ENCODE peak calls at places on chromosomes 13 and 19, in four cellular contexts. L, U, W and Z are unnamed samples.

GRCh38 chr13:105991622-105992254 is 543.7 kb downstream of the EFNB2 start:
- DNase-seq in W (no peak), U (no peak), L (no peak), Z (no peak)

GRCh38 chr19:290539-291521 is at the start of gene PLPP2:
- DNase-seq in W (no peak), L (peak; percentile 91), U (no peak), Z (peak; percentile 63)

GRCh38 chr13:36038785-36039415 is 92.3 kb downstream of the DCLK1 start:
- DNase-seq in L (no peak), W (no peak), U (no peak), Z (no peak)

GRCh38 chr13:77093735-77094134 is 66.8 kb upstream of the FBXL3 start:
- DNase-seq in U (no peak), L (no peak), W (no peak), Z (no peak)

GRCh38 chr19:15113245-15114152 is 6.3 kb downstream of the SYDE1 start:
- DNase-seq in W (no peak), L (peak; percentile 73), U (peak; percentile 32), Z (no peak)

GRCh38 chr13:87376081-87376480 is 295.1 kb upstream of the SLITRK5 start:
- DNase-seq in W (no peak), U (no peak), L (no peak), Z (no peak)

GRCh38 chr13:114226699-114227323 is 7.9 kb upstream of the CDC16 start:
- DNase-seq in U (peak; percentile 58), W (peak; percentile 50), L (peak; percentile 97), Z (peak; percentile 86)

GRCh38 chr13:42899266-42899665 is 92.8 kb downstream of the EPSTI1 start:
- DNase-seq in U (no peak), L (no peak), W (peak; percentile 12), Z (no peak)

GRCh38 chr19:9885077-9885552 is 50.0 kb downstream of the PIN1 start:
- DNase-seq in W (no peak), U (no peak), L (no peak), Z (no peak)

GRCh38 chr19:2478324-2478755 is 2.4 kb downstream of the GADD45B start:
- DNase-seq in L (peak; percentile 72), W (no peak), U (no peak), Z (no peak)

GRCh38 chr19:465056-465816 is 4.4 kb upstream of the SHC2 start:
- DNase-seq in W (no peak), L (no peak), U (no peak), Z (no peak)

GRCh38 chr13:51107996-51108395 is 3.1 kb downstream of the C13orf42 start:
- DNase-seq in U (no peak), W (no peak), L (peak; percentile 34), Z (no peak)

GRCh38 chr13:32538234-32538620 is 368 bp downstream of the N4BP2L2 start:
- DNase-seq in W (no peak), L (peak; percentile 46), U (peak; percentile 76), Z (no peak)

GRCh38 chr13:101514695-101515275 is 62.3 kb downstream of the ITGBL1 start:
- DNase-seq in L (no peak), U (peak; percentile 48), W (no peak), Z (peak; percentile 8)

GRCh38 chr19:821228-821975 is at the start of gene PLPPR3:
- DNase-seq in L (peak; percentile 75), U (no peak), W (no peak), Z (peak; percentile 85)

GRCh38 chr13:34174671-34175145 is 356.8 kb downstream of the RFC3 start:
- DNase-seq in W (no peak), U (no peak), L (no peak), Z (no peak)

GRCh38 chr19:7494416-7495098 is 5.7 kb upstream of the PEX11G start:
- DNase-seq in W (no peak), L (no peak), U (peak; percentile 80), Z (peak; percentile 47)

GRCh38 chr19:7497292-7497691 is 8.5 kb upstream of the PEX11G start:
- DNase-seq in L (no peak), W (no peak), U (no peak), Z (peak; percentile 58)

GRCh38 chr19:7488736-7489353 is at the start of gene PEX11G:
- DNase-seq in L (peak; percentile 99), W (peak; percentile 36), U (no peak), Z (peak; percentile 98)

GRCh38 chr19:7489609-7490044 is 792 bp upstream of the PEX11G start:
- DNase-seq in U (no peak), L (no peak), W (no peak), Z (no peak)

DNA sequence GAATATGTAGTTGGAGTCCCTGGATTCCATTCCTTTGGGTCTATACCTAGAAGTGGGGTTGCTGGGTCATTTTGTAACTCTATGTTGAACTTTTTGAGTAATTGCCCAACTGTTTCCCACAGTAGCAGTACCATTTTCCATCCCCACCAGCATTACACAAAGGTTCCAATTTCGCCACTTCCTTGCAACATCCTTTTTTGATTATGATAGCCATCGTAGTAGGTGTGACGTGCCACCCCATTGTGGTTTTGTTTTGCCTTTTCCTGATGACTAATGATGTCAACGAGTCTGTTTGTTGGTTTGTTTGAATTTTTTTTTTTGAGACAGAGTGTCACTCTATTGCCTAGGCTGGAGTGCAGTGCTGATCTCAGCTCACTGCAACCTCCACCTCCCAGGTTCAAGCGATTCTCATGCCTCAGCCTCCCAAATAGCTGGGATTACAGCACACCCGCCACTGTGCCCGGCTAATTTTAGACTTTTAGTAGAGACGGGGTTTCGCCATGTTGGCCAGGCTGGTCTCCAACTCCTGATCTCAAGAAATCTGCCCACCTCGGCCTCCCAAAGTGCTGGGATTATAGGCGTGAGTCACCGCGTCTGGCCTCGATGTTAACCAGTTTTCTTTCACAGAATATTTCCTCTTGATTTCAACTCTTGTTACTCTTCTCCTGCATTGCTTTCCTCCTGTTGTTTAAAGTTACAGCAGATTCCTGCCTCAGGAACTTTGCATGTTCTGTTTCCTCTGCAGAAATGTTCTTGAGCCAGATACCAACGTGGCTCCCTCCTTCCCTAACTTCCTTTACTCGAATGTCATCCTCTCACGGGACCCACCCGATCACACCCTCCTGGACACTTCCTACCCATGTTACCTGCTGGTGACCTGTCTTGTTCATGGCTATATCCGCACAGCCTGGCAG is 3.6 kb upstream of the PEX11G start:
- DNase-seq in U (no peak), L (no peak), W (no peak), Z (no peak)
- TF ChIP-seq JUND in U (no peak), L (no peak), W (no peak), Z (no peak)

GRCh38 chr19:47861630-47862029 is 2.6 kb downstream of the TPRX2 start:
- DNase-seq in W (no peak), L (no peak), U (no peak), Z (no peak)
- TF ChIP-seq ATF3 in W (no peak), L (no peak), U (no peak), Z (no peak)

GRCh38 chr19:46729696-46730095 is 12.8 kb upstream of the PRKD2 start:
- DNase-seq in W (no peak), L (no peak), U (no peak), Z (no peak)
- TF ChIP-seq CBX5 in W (no peak), L (no peak), U (no peak), Z (no peak)

DNA sequence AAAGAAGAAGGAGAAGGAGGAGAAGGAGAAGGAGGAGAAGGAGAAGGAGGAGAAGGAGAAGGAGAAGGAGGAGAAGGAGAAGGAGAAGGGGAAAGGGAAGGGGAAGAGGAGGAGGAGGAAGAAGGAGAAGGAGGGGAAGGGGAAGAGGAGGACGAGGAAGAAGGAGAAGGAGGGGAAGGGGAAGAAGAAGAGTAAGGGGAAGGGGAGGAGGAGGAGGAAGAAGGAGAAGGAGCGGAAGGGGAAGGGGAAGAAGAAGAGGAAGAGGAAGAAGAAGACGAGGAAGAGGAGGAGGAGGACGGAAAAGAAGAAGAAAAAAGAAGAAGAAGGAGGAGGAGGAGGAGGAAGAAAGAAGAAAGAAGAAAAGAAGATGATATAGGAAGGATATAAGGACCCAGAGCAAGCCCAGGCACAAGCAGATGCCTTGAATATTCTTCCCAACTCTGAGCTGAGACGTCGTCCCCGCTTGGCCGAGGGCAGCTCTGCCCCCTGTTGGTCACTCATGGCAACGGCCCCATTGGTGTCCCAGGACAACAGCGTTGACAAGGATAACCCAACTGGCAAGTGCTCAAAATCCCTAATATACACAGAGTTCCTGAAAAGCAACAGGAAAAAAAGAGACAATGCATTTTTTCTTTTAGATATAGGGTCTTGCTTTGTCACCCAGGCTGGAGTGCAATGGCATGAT is 30.6 kb upstream of the IGSF23 start:
- DNase-seq in L (peak; percentile 91), U (no peak), W (no peak), Z (peak; percentile 78)
- TF ChIP-seq JUND in L (no peak), U (no peak), W (no peak), Z (peak; percentile 14)

DNA sequence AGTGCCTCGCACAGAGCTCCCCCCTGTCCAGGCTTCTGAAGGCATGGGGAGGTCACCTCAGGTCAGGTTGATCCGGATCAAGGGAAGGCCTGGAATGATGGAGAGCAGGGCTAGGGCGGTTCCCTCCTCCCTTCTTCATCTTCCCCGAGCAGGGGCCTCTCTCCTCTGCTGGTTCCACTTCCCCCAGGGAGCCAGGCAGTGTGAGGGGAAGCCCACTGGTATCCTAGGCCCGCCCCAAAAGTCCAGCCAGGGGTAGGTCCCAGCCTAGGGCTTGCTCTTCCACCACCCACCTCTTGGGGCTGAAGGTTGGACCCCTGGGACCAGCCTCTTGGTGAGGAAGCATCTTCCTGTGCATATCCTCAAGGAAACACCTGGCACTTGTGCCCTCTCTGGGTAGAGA is 16.4 kb upstream of the PRR19 start:
- DNase-seq in W (no peak), L (no peak), U (no peak), Z (no peak)
- TF ChIP-seq ATF3 in W (no peak), L (no peak), U (no peak), Z (no peak)